ENCODE peak calls at places on chromosomes 4 and X, in five cellular contexts. One of them, this sample, is unnamed.
A peak's percentile ranks its signal among the peaks of the same experiment; 100 is the strongest.

GRCh38 chrX:38192007-38192625 is 28.6 kb downstream of the SRPX start:
- DNase-seq in breast epithelium: no peak
- DNase-seq in body of pancreas: peak; percentile 25
- DNase-seq in A549: peak; percentile 14
- DNase-seq in epithelial cell of esophagus: peak; percentile 39
- DNase-seq in this sample: peak; percentile 27

GRCh38 chr4:184936071-184936470 is 82.2 kb upstream of the HELT start:
- DNase-seq in A549: no peak
- DNase-seq in epithelial cell of esophagus: no peak
- DNase-seq in breast epithelium: no peak
- DNase-seq in body of pancreas: no peak
- DNase-seq in this sample: no peak

GRCh38 chrX:10401239-10401638 is 219.1 kb downstream of the MID1 start:
- DNase-seq in epithelial cell of esophagus: peak; percentile 26
- DNase-seq in body of pancreas: no peak
- DNase-seq in breast epithelium: no peak
- DNase-seq in A549: peak; percentile 13
- DNase-seq in this sample: peak; percentile 32

GRCh38 chr4:24802648-24803047 is 7.3 kb downstream of the SOD3 start:
- DNase-seq in breast epithelium: no peak
- DNase-seq in epithelial cell of esophagus: no peak
- DNase-seq in A549: no peak
- DNase-seq in body of pancreas: no peak
- DNase-seq in this sample: no peak

GRCh38 chrX:123720486-123720885 is 12.4 kb downstream of the THOC2 start:
- DNase-seq in body of pancreas: no peak
- DNase-seq in epithelial cell of esophagus: no peak
- DNase-seq in breast epithelium: no peak
- DNase-seq in A549: peak; percentile 42
- DNase-seq in this sample: no peak

GRCh38 chr4:80709082-80709869 is 321.2 kb upstream of the BMP3 start:
- DNase-seq in body of pancreas: no peak
- DNase-seq in epithelial cell of esophagus: peak; percentile 42
- DNase-seq in breast epithelium: no peak
- DNase-seq in A549: no peak
- DNase-seq in this sample: peak; percentile 37

GRCh38 chr4:121253961-121254360 is 89.8 kb upstream of the TNIP3 start:
- DNase-seq in epithelial cell of esophagus: no peak
- DNase-seq in A549: no peak
- DNase-seq in body of pancreas: no peak
- DNase-seq in breast epithelium: no peak
- DNase-seq in this sample: no peak

GRCh38 chr4:170476351-170476750 is 386.6 kb upstream of the AADAT start:
- DNase-seq in A549: no peak
- DNase-seq in epithelial cell of esophagus: peak; percentile 12
- DNase-seq in breast epithelium: no peak
- DNase-seq in body of pancreas: no peak
- DNase-seq in this sample: no peak

GRCh38 chr4:38368612-38369011 is 295.4 kb upstream of the KLF3 start:
- DNase-seq in breast epithelium: no peak
- DNase-seq in body of pancreas: no peak
- DNase-seq in A549: no peak
- DNase-seq in epithelial cell of esophagus: peak; percentile 47
- DNase-seq in this sample: peak; percentile 45

GRCh38 chr4:177853198-177853597 is 411.0 kb upstream of the AGA start:
- DNase-seq in body of pancreas: no peak
- DNase-seq in A549: no peak
- DNase-seq in breast epithelium: no peak
- DNase-seq in epithelial cell of esophagus: no peak
- DNase-seq in this sample: no peak

GRCh38 chrX:55452825-55453124 is 848 bp downstream of the MAGEH1 start:
- DNase-seq in A549: no peak
- DNase-seq in epithelial cell of esophagus: no peak
- DNase-seq in body of pancreas: no peak
- DNase-seq in breast epithelium: no peak
- DNase-seq in this sample: no peak

GRCh38 chrX:41481264-41482109 is 34.3 kb downstream of the NYX start:
- DNase-seq in breast epithelium: no peak
- DNase-seq in body of pancreas: no peak
- DNase-seq in epithelial cell of esophagus: no peak
- DNase-seq in A549: peak; percentile 30
- DNase-seq in this sample: peak; percentile 8

GRCh38 chrX:17547658-17548057 is 172.7 kb downstream of the NHS start:
- DNase-seq in body of pancreas: peak; percentile 81
- DNase-seq in breast epithelium: no peak
- DNase-seq in epithelial cell of esophagus: peak; percentile 98
- DNase-seq in A549: peak; percentile 80
- DNase-seq in this sample: peak; percentile 97

GRCh38 chrX:17376381-17377046 is 1.5 kb downstream of the NHS start:
- DNase-seq in body of pancreas: no peak
- DNase-seq in epithelial cell of esophagus: peak; percentile 29
- DNase-seq in A549: peak; percentile 55
- DNase-seq in breast epithelium: no peak
- DNase-seq in this sample: no peak

GRCh38 chrX:68983004-68983857 is 154.4 kb downstream of the EFNB1 start:
- DNase-seq in A549: no peak
- DNase-seq in epithelial cell of esophagus: no peak
- DNase-seq in body of pancreas: no peak
- DNase-seq in breast epithelium: no peak
- DNase-seq in this sample: no peak

GRCh38 chr4:53905935-53906377 is 158.4 kb downstream of the CHIC2 start:
- DNase-seq in breast epithelium: no peak
- DNase-seq in epithelial cell of esophagus: peak; percentile 75
- DNase-seq in A549: peak; percentile 49
- DNase-seq in body of pancreas: peak; percentile 38
- DNase-seq in this sample: peak; percentile 62
- TF ChIP-seq CTCF in breast epithelium: no peak
- TF ChIP-seq CTCF in epithelial cell of esophagus: no peak
- TF ChIP-seq CTCF in A549: no peak
- TF ChIP-seq CTCF in body of pancreas: no peak
- TF ChIP-seq CTCF in this sample: no peak

GRCh38 chrX:19836337-19836736 is 51.1 kb downstream of the SH3KBP1 start:
- DNase-seq in body of pancreas: no peak
- DNase-seq in breast epithelium: no peak
- DNase-seq in A549: no peak
- DNase-seq in epithelial cell of esophagus: no peak
- DNase-seq in this sample: no peak

GRCh38 chrX:19842542-19842941 is 44.9 kb downstream of the SH3KBP1 start:
- DNase-seq in body of pancreas: no peak
- DNase-seq in epithelial cell of esophagus: no peak
- DNase-seq in breast epithelium: no peak
- DNase-seq in A549: no peak
- DNase-seq in this sample: no peak

GRCh38 chrX:19839770-19840254 is 47.6 kb downstream of the SH3KBP1 start:
- DNase-seq in breast epithelium: no peak
- DNase-seq in epithelial cell of esophagus: peak; percentile 48
- DNase-seq in body of pancreas: no peak
- DNase-seq in A549: no peak
- DNase-seq in this sample: peak; percentile 70

DNA sequence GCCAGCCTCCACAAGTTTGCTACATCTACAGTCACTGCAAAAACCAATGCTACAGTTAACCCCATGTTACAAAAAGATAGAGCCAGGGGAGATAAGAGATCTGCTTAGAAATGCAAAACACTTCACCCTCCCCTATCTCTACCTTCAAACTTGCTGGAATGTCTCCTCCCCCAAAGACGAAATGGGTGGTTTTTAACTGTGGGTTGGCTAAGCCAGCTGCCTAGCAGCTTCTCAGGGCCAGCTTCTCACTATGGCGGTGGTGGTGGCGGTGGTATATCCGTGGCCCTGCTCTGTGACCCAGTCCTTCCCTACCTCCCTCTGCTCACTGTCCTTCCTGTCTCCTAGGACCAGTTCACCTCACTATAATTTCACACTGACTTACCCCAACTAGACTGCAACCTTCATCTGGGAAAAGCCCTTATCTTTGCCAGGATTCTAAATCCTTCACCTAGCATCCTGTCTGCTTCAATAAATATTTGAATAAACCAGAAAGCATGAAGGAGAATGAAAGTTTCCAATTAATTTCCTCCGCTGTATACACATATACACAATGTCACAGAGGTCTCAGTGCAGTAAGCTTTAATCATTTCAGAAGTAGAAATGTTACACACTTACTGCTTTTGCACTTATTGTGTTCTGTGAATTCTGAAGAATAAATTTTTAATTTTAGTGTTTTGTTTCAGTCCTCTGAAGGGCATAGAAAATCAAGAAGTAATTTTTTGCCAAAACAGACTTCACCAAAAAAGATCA is 46.3 kb downstream of the SH3KBP1 start:
- DNase-seq in A549: no peak
- DNase-seq in body of pancreas: no peak
- DNase-seq in epithelial cell of esophagus: no peak
- DNase-seq in breast epithelium: no peak
- DNase-seq in this sample: no peak
- H3K4me3 ChIP-seq in A549: no peak overlapping the region
- H3K4me3 ChIP-seq in body of pancreas: no peak overlapping the region
- H3K4me3 ChIP-seq in epithelial cell of esophagus: no peak overlapping the region
- H3K4me3 ChIP-seq in breast epithelium: no peak overlapping the region
- H3K4me3 ChIP-seq in this sample: no peak overlapping the region

DNA sequence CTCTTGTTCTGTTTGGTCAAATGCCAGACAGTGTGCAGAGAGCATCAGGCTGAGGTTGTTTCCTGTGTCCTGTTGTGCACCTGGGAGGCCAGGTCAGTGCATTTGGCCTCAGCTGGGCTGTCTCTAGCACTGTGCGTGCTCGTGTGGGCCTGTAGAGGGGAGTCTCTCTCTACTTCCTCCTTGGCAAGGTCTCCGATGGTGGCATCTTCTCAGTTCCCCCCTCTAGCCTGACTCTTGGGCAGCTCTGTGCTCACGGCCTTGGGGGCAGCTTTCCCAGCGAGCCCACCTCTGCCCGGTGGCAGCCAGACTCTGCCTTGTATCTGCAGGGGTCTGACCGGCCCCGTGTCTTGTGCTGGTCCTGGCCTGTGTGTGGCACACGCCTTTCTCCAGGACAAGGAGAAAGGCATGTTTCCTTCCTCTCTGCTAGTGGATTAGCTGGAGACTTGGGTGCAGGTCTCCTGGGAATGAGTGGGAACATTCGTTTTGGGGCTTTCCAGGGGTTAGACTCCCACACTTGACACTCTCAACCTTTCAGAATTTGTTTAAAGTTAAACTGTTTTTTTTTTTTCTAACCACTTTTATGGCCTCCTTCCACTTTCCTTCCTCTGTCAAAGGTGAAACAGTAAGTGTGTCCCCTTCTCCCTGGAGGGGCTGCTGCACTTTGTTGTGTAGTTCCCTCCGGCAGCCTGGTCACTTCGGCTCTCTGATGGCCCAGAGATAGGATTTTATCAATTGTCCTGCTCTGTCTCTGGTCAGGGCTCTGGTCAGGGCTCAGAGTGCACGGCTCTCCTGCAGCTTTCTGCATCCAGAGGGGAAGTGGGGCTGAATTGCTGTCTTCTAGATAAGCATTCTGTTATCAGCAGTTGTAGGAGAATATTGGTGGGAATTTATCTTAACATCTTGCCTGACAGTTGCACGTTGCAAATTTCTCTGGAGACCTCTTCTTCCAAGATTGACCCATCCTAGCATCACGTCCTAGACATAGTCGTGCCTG is 62.5 kb downstream of the FAM193A start:
- DNase-seq in breast epithelium: no peak
- DNase-seq in body of pancreas: no peak
- DNase-seq in A549: peak; percentile 10
- DNase-seq in epithelial cell of esophagus: no peak
- DNase-seq in this sample: no peak
- TF ChIP-seq CTCF in breast epithelium: no peak
- TF ChIP-seq CTCF in body of pancreas: no peak
- TF ChIP-seq CTCF in A549: no peak
- TF ChIP-seq CTCF in epithelial cell of esophagus: no peak
- TF ChIP-seq CTCF in this sample: no peak

GRCh38 chrX:1336331-1337143 is at the start of gene IL3RA:
- DNase-seq in body of pancreas: no peak
- DNase-seq in breast epithelium: no peak
- DNase-seq in A549: peak; percentile 45
- DNase-seq in epithelial cell of esophagus: no peak
- DNase-seq in this sample: no peak
- H3K4me3 ChIP-seq in body of pancreas: no peak within 1 kb of the TSS
- H3K4me3 ChIP-seq in breast epithelium: peak within 1 kb of the TSS; percentile 37
- H3K4me3 ChIP-seq in A549: peak within 1 kb of the TSS; percentile 18
- H3K4me3 ChIP-seq in epithelial cell of esophagus: no peak within 1 kb of the TSS
- H3K4me3 ChIP-seq in this sample: no peak within 1 kb of the TSS

GRCh38 chrX:12269484-12269883 is 131.2 kb downstream of the FRMPD4 start:
- DNase-seq in epithelial cell of esophagus: peak; percentile 3
- DNase-seq in breast epithelium: no peak
- DNase-seq in body of pancreas: no peak
- DNase-seq in A549: peak; percentile 4
- DNase-seq in this sample: no peak
- TF ChIP-seq CTCF in epithelial cell of esophagus: peak; percentile 22
- TF ChIP-seq CTCF in breast epithelium: no peak
- TF ChIP-seq CTCF in body of pancreas: no peak
- TF ChIP-seq CTCF in A549: no peak
- TF ChIP-seq CTCF in this sample: no peak

GRCh38 chrX:13369541-13370140 is 49.8 kb upstream of the ATXN3L start:
- DNase-seq in body of pancreas: no peak
- DNase-seq in epithelial cell of esophagus: no peak
- DNase-seq in A549: no peak
- DNase-seq in breast epithelium: no peak
- DNase-seq in this sample: no peak

GRCh38 chrX:13360146-13360545 is 40.3 kb upstream of the ATXN3L start:
- DNase-seq in epithelial cell of esophagus: no peak
- DNase-seq in A549: no peak
- DNase-seq in breast epithelium: no peak
- DNase-seq in body of pancreas: no peak
- DNase-seq in this sample: no peak

GRCh38 chrX:13366698-13367097 is 46.8 kb upstream of the ATXN3L start:
- DNase-seq in A549: no peak
- DNase-seq in body of pancreas: no peak
- DNase-seq in epithelial cell of esophagus: no peak
- DNase-seq in breast epithelium: no peak
- DNase-seq in this sample: no peak

GRCh38 chrX:13367950-13368349 is 48.1 kb upstream of the ATXN3L start:
- DNase-seq in A549: no peak
- DNase-seq in body of pancreas: no peak
- DNase-seq in epithelial cell of esophagus: no peak
- DNase-seq in breast epithelium: no peak
- DNase-seq in this sample: no peak

DNA sequence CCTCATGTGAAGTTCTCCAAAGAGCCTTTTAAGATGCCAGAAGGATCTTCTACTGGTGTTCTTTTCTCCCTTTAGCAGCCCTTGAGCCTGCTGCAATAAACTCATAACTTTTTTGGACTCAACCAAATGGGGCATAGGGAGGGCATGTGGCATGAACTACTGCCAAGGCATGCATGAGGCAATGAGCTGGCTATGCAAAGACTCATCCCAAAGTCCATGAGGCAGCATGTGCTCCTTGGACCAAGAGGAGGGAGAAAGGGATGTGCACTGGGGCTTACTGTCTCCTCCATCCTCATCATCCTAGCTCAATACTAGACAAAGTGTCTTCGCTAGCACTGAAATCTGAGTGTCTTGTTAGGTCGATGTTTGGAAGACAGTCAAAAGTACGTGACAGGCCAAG is 44.4 kb upstream of the ATXN3L start:
- DNase-seq in epithelial cell of esophagus: no peak
- DNase-seq in A549: no peak
- DNase-seq in body of pancreas: no peak
- DNase-seq in breast epithelium: no peak
- DNase-seq in this sample: no peak
- H3K4me3 ChIP-seq in epithelial cell of esophagus: no peak overlapping the region
- H3K4me3 ChIP-seq in A549: no peak overlapping the region
- H3K4me3 ChIP-seq in body of pancreas: no peak overlapping the region
- H3K4me3 ChIP-seq in breast epithelium: no peak overlapping the region
- H3K4me3 ChIP-seq in this sample: no peak overlapping the region